ENCODE peak calls at places on chromosomes 13 and 19, in nine cellular contexts. X, N, W, R, F, T, O, A and Y are unnamed samples.
A peak's percentile ranks its signal among the peaks of the same experiment; 100 is the strongest.

GRCh38 chr13:90719452-90719851 is 628.0 kb upstream of the MIR17HG start:
- DNase-seq in X (no peak), W (no peak), O (no peak), N (no peak), A (no peak), T (no peak), R (no peak), F (no peak), Y (no peak)

GRCh38 chr19:3034194-3034844 is 5.2 kb upstream of the TLE2 start:
- DNase-seq in X (no peak), A (no peak), O (no peak), T (peak; percentile 48), R (peak; percentile 21), N (no peak), F (no peak), W (peak; percentile 64), Y (no peak)

GRCh38 chr19:6680141-6680540 is 10.2 kb upstream of the TNFSF14 start:
- DNase-seq in N (no peak), O (no peak), W (no peak), A (no peak), R (no peak), T (no peak), X (no peak), F (no peak), Y (no peak)

GRCh38 chr13:60646600-60646999 is 249.6 kb downstream of the TDRD3 start:
- DNase-seq in W (no peak), T (no peak), R (no peak), O (no peak), A (no peak), N (no peak), F (no peak), X (no peak), Y (no peak)

GRCh38 chr19:7843521-7843920 is 13.5 kb downstream of the EVI5L start:
- DNase-seq in O (no peak), X (no peak), T (no peak), R (no peak), A (no peak), N (peak; percentile 7), F (no peak), W (no peak), Y (no peak)

GRCh38 chr13:42819712-42820111 is 38.3 kb downstream of the FAM216B start:
- DNase-seq in R (no peak), X (no peak), O (no peak), W (no peak), F (no peak), A (no peak), T (no peak), N (no peak), Y (no peak)

GRCh38 chr19:10288662-10289166 is 1.0 kb upstream of the ICAM5 start:
- DNase-seq in F (no peak), W (peak; percentile 40), N (peak; percentile 59), R (no peak), A (peak; percentile 84), X (peak; percentile 79), T (no peak), O (peak; percentile 76), Y (peak; percentile 82)

GRCh38 chr19:3625996-3626472 is 556 bp downstream of the CACTIN start:
- DNase-seq in W (no peak), X (no peak), F (no peak), R (no peak), A (no peak), T (no peak), O (no peak), N (no peak), Y (peak; percentile 77)

GRCh38 chr19:55385236-55385748 is 440 bp upstream of the RPL28 start:
- DNase-seq in T (peak; percentile 95), F (peak; percentile 97), A (peak; percentile 96), X (peak; percentile 97), N (peak; percentile 98), R (peak; percentile 87), W (peak; percentile 94), O (peak; percentile 96), Y (peak; percentile 95)

GRCh38 chr19:55384576-55385235 is 614 bp upstream of the TMEM238 start:
- DNase-seq in N (no peak), A (no peak), R (no peak), T (no peak), O (peak; percentile 66), W (no peak), F (no peak), X (no peak), Y (no peak)

GRCh38 chr19:55387736-55388497 is 2.2 kb downstream of the RPL28 start:
- DNase-seq in N (no peak), R (no peak), W (no peak), A (no peak), F (no peak), X (no peak), O (no peak), T (no peak), Y (no peak)

GRCh38 chr19:55385749-55386514 is at the start of gene RPL28:
- DNase-seq in A (peak; percentile 98), N (peak; percentile 98), T (peak; percentile 98), F (peak; percentile 99), O (peak; percentile 98), R (peak; percentile 95), W (peak; percentile 97), X (peak; percentile 98), Y (peak; percentile 98)

DNA sequence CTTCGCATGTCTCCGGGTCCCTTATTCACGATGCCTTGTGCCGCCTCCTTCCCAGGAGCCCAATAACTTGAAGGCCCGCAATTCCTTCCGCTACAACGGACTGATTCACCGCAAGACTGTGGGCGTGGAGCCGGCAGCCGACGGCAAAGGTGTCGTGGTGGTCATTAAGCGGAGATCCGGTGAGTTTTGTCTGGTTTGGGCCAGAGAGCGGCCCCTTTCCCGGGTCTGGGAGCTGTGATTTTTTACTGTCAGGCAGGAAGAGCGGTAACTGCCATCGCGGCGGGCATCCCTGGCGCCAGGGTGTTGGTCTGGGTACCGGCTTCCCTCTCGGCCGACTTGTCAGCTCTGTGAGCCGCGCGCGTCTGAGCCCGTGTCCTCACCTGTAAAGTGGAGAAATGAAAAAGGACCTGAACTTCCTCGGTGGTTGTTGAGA is 799 bp downstream of the RPL28 start:
- DNase-seq in T (no peak), R (no peak), O (no peak), X (no peak), W (no peak), N (no peak), F (no peak), A (no peak), Y (peak; percentile 82)
- H3K27ac ChIP-seq in T (peak overlapping the region; percentile 56), R (peak overlapping the region; percentile 68), O (peak overlapping the region; percentile 94), X (peak overlapping the region; percentile 93), W (peak overlapping the region; percentile 85), N (no peak overlapping the region), F (peak overlapping the region; percentile 86), A (no peak overlapping the region), Y (peak overlapping the region; percentile 96)

DNA sequence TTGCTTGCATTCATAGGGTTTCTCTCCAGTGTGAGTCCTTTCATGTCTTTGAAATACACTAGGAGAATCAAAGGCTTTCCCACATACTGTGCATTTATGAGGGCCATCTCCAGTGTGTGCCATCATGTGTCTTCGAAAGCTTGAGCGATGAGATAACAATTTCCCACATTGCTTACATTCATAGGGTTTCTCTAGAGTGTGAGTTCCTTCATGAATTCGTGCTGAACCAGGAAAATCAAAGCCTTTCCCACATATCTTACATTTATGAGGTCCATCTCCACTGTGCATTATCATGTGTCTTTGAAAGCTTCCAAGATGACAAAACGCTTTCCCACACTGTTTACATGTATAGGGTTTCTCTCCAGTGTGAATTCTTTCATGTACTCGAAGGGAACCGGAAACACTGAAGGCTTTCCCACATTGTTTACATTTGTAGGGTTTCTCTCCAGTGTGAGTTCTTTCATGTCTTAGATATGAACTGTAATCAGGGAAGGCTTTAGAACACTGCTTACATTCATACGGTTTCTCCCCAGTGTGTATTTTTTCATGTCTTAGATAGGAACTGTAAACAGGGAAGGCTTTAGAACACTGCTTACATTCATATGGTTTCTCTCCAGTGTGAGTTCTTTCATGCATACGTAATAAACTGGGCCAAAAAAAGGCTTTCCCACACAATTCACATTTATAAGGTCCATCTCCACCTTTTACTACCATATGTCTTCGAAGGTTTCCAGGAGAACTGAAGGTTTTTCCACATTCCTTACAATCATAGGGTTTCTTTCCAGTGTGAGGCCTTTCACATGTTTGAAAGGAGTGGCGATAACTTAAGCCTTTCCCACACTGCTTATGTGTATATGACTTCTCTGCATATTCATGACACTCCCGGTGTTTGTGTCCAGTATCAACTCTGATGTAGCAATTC is 21.4 kb downstream of the ZNF44 start:
- DNase-seq in O (no peak), T (no peak), F (no peak), R (no peak), N (no peak), A (no peak), X (no peak), W (no peak), Y (no peak)
- H3K9me3 ChIP-seq in O (peaks cover 98% of the 10 kb centered on the region), T (peaks cover 92% of the 10 kb centered on the region), F (peaks cover 96% of the 10 kb centered on the region), R (peaks cover 63% of the 10 kb centered on the region), N (peaks cover 39% of the 10 kb centered on the region), A (peaks cover 80% of the 10 kb centered on the region), X (peaks cover 68% of the 10 kb centered on the region), W (peaks cover 78% of the 10 kb centered on the region), Y (no peaks in the 10 kb centered on the region)

GRCh38 chr13:67230774-67231480 is 791 bp upstream of the PCDH9 start:
- DNase-seq in A (peak; percentile 61), W (peak; percentile 64), N (peak; percentile 67), F (peak; percentile 77), O (peak; percentile 67), X (peak; percentile 80), R (peak; percentile 23), T (peak; percentile 82), Y (peak; percentile 54)

GRCh38 chr13:67229438-67230242 is 496 bp downstream of the PCDH9 start:
- DNase-seq in R (no peak), N (no peak), X (no peak), W (peak; percentile 10), T (peak; percentile 12), A (no peak), O (no peak), F (no peak), Y (no peak)

GRCh38 chr13:67231481-67231940 is 1.4 kb upstream of the PCDH9 start:
- DNase-seq in R (no peak), A (no peak), O (no peak), T (no peak), W (no peak), F (no peak), X (no peak), N (no peak), Y (no peak)

GRCh38 chr13:67230243-67230773 is at the start of gene PCDH9:
- DNase-seq in A (peak; percentile 97), W (peak; percentile 97), N (peak; percentile 96), T (peak; percentile 97), X (peak; percentile 96), R (peak; percentile 92), O (peak; percentile 95), F (peak; percentile 96), Y (peak; percentile 93)

GRCh38 chr13:67232384-67232783 is 2.2 kb upstream of the PCDH9 start:
- DNase-seq in X (no peak), W (no peak), R (no peak), O (no peak), T (no peak), F (no peak), A (no peak), N (no peak), Y (no peak)
- H3K27ac ChIP-seq in X (no peak overlapping the region), W (no peak overlapping the region), R (no peak overlapping the region), O (no peak overlapping the region), T (no peak overlapping the region), F (peak overlapping the region; percentile 84), A (no peak overlapping the region), N (no peak overlapping the region), Y (no peak overlapping the region)

DNA sequence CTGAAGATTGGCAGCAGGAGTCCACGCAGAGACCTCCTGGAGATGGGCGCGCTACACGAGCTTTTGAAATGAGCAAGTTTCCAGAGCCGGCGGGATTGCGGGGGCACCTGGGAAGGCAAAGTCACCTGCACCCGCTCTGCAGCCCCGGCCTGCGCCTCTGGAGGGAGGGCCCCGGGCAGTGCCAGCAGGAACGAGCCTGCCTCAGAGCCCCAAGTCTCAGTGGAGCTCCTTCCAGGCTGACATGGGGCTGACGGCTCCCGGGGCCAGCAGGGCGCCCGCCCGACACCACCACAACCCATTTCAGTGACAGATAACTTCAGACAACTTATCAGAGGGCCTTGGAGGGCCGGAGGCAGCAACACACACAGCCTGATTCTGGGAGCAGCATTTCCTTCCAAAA is 45.0 kb downstream of the RASA3 start:
- DNase-seq in O (no peak), W (no peak), T (peak; percentile 32), A (no peak), X (peak; percentile 48), F (peak; percentile 30), N (no peak), R (no peak), Y (no peak)
- H3K9me3 ChIP-seq in O (peaks cover 7% of the 10 kb centered on the region), W (no peaks in the 10 kb centered on the region), T (peaks cover 3% of the 10 kb centered on the region), A (no peaks in the 10 kb centered on the region), X (no peaks in the 10 kb centered on the region), F (peaks cover 11% of the 10 kb centered on the region), N (no peaks in the 10 kb centered on the region), R (peaks cover 19% of the 10 kb centered on the region), Y (peaks cover 20% of the 10 kb centered on the region)